ENCODE peak calls at places on chromosomes 16 and 17, in seven cellular contexts. Q is activated effector memory CD4-positive, alpha-beta T cell treated with anti-CD3 and anti-CD28 coated beads, Interleukin-2, amount 50 U/mL, for 16 hours; X is NCI-H1105 treated with DMSO at 0.1 percent for 48 hours; O is EL; I is pancreas; F is activated CD4-positive, CD25-positive, alpha-beta regulatory T cell treated with anti-CD3 and anti-CD28 coated beads, Interleukin-2, amount 50 U/mL, for 16 hours; K is NCI-H1417. C is an unnamed sample.

GRCh38 chr17:82297280-82297803 is 20.1 kb downstream of the CD7 start:
- DNase-seq in Q (peak), X (no peak), O (peak), I (no peak), F (peak), K (peak), C (no peak)

GRCh38 chr16:53415504-53415903 is 18.8 kb upstream of the RBL2 start:
- DNase-seq in Q (no peak), X (peak), O (peak), I (no peak), F (no peak), K (peak), C (peak)

GRCh38 chr17:59372138-59372751 is 40.8 kb downstream of the YPEL2 start:
- DNase-seq in Q (peak), X (no peak), O (no peak), I (no peak), F (no peak), K (peak), C (peak)

GRCh38 chr17:48998557-48999440 is 1.6 kb downstream of the IGF2BP1 start:
- DNase-seq in Q (no peak), X (no peak), O (no peak), I (no peak), F (no peak), K (no peak), C (peak)

GRCh38 chr16:74751658-74752057 is 23.0 kb downstream of the FA2H start:
- DNase-seq in Q (no peak), X (no peak), O (no peak), I (no peak), F (no peak), K (no peak), C (no peak)

GRCh38 chr17:58525239-58525638 is 10.8 kb upstream of the MTMR4 start:
- DNase-seq in Q (no peak), X (no peak), O (peak), I (no peak), F (no peak), K (no peak), C (no peak)

GRCh38 chr16:4093495-4094137 is 22.6 kb downstream of the ADCY9 start:
- DNase-seq in Q (no peak), X (no peak), O (no peak), I (no peak), F (no peak), K (no peak), C (peak)

GRCh38 chr17:28760987-28761562 is 17.3 kb downstream of the TRAF4 start:
- DNase-seq in Q (peak), X (no peak), O (peak), I (peak), F (no peak), K (peak), C (peak)

GRCh38 chr16:63749256-63749655 is 1372.6 kb downstream of the CDH11 start:
- DNase-seq in Q (no peak), X (no peak), O (no peak), I (no peak), F (no peak), K (no peak), C (peak)

GRCh38 chr16:66225696-66226095 is 140.8 kb upstream of the CDH5 start:
- DNase-seq in Q (no peak), X (no peak), O (no peak), I (no peak), F (no peak), K (no peak), C (no peak)

GRCh38 chr16:4206680-4207079 is 35.2 kb downstream of the SRL start:
- DNase-seq in Q (no peak), X (no peak), O (no peak), I (no peak), F (no peak), K (no peak), C (no peak)

GRCh38 chr17:58710948-58711552 is 18.6 kb downstream of the RAD51C start:
- DNase-seq in Q (no peak), X (peak), O (peak), I (no peak), F (no peak), K (peak), C (peak)